ENCODE peak calls at places on chromosomes 2 and 18, in nine cellular contexts. D is fibroblast of lung, V is AG10803, S is fibroblast of the aortic adventitia, Y is cardiac muscle cell, Z is right lobe of liver, O is spleen, I is left ventricle myocardium inferior, B is WERI-Rb-1. G is an unnamed sample.

GRCh38 chr2:74472086-74472944 is at the start of gene MRPL53:
- DNase-seq in D (peak), V (peak), S (peak), Y (peak), Z (peak), O (peak), I (peak), B (peak), G (peak)

GRCh38 chr2:173588931-173589369 is 234.3 kb downstream of the CDCA7 start:
- DNase-seq in D (peak), V (no peak), S (no peak), Y (no peak), Z (no peak), O (no peak), I (no peak), B (no peak), G (no peak)

GRCh38 chr2:119324748-119325270 is 41.8 kb downstream of the C2orf76 start:
- DNase-seq in D (no peak), V (no peak), S (no peak), Y (no peak), Z (no peak), O (no peak), I (no peak), B (no peak), G (no peak)

GRCh38 chr18:48488388-48488850 is 50.4 kb upstream of the CTIF start:
- DNase-seq in D (peak), V (peak), S (peak), Y (peak), Z (peak), O (no peak), I (peak), B (no peak), G (peak)

GRCh38 chr2:234708717-234709116 is 211.8 kb upstream of the ARL4C start:
- DNase-seq in D (no peak), V (no peak), S (no peak), Y (no peak), Z (no peak), O (no peak), I (no peak), B (no peak), G (no peak)

GRCh38 chr18:27656167-27656778 is 471.2 kb upstream of the CHST9 start:
- DNase-seq in D (peak), V (no peak), S (no peak), Y (no peak), Z (no peak), O (no peak), I (no peak), B (no peak), G (no peak)

GRCh38 chr2:25972049-25972823 is 10.1 kb downstream of the KIF3C start:
- DNase-seq in D (peak), V (no peak), S (peak), Y (peak), Z (no peak), O (no peak), I (no peak), B (no peak), G (no peak)

GRCh38 chr2:206993964-206994363 is 54.6 kb downstream of the CPO start:
- DNase-seq in D (peak), V (peak), S (no peak), Y (no peak), Z (no peak), O (no peak), I (no peak), B (no peak), G (peak)

GRCh38 chr2:64737547-64737946 is 83.8 kb upstream of the SERTAD2 start:
- DNase-seq in D (peak), V (peak), S (no peak), Y (no peak), Z (no peak), O (no peak), I (no peak), B (no peak), G (no peak)

GRCh38 chr18:55907352-55908045 is 319.5 kb upstream of the TCF4 start:
- DNase-seq in D (peak), V (peak), S (peak), Y (peak), Z (no peak), O (no peak), I (peak), B (no peak), G (no peak)

GRCh38 chr18:10460414-10461018 is 6.1 kb downstream of the APCDD1 start:
- DNase-seq in D (no peak), V (no peak), S (no peak), Y (no peak), Z (no peak), O (no peak), I (no peak), B (no peak), G (no peak)

GRCh38 chr2:43273477-43273876 is 47.1 kb upstream of the ZFP36L2 start:
- DNase-seq in D (peak), V (no peak), S (peak), Y (peak), Z (no peak), O (no peak), I (no peak), B (no peak), G (no peak)

GRCh38 chr2:219533930-219534661 is 9.5 kb downstream of the CHPF start:
- DNase-seq in D (no peak), V (no peak), S (no peak), Y (no peak), Z (no peak), O (no peak), I (no peak), B (no peak), G (no peak)

GRCh38 chr2:121147766-121148165 is 137.2 kb downstream of the TFCP2L1 start:
- DNase-seq in D (peak), V (no peak), S (no peak), Y (no peak), Z (no peak), O (no peak), I (no peak), B (no peak), G (no peak)

GRCh38 chr2:121999273-121999672 is 243.8 kb downstream of the TSN start:
- DNase-seq in D (peak), V (peak), S (peak), Y (peak), Z (no peak), O (no peak), I (no peak), B (no peak), G (peak)

GRCh38 chr2:20762945-20763683 is 59.8 kb downstream of the LDAH start:
- DNase-seq in D (no peak), V (no peak), S (no peak), Y (no peak), Z (no peak), O (no peak), I (no peak), B (no peak), G (no peak)

GRCh38 chr2:217964658-217965161 is 38.1 kb downstream of the TNS1 start:
- DNase-seq in D (no peak), V (no peak), S (no peak), Y (no peak), Z (no peak), O (peak), I (no peak), B (peak), G (no peak)

GRCh38 chr2:136127356-136127755 is 9.4 kb upstream of the CXCR4 start:
- DNase-seq in D (no peak), V (no peak), S (no peak), Y (no peak), Z (no peak), O (no peak), I (no peak), B (no peak), G (no peak)

GRCh38 chr2:168874368-168875005 is 15.7 kb downstream of the SPC25 start:
- DNase-seq in D (no peak), V (no peak), S (no peak), Y (no peak), Z (no peak), O (no peak), I (no peak), B (no peak), G (no peak)

GRCh38 chr2:222756362-222756831 is 84.9 kb downstream of the MOGAT1 start:
- DNase-seq in D (no peak), V (no peak), S (no peak), Y (no peak), Z (no peak), O (no peak), I (no peak), B (no peak), G (no peak)

GRCh38 chr2:222760301-222760897 is 88.9 kb downstream of the MOGAT1 start:
- DNase-seq in D (no peak), V (no peak), S (no peak), Y (no peak), Z (no peak), O (no peak), I (no peak), B (no peak), G (no peak)

GRCh38 chr2:222756951-222757645 is 85.6 kb downstream of the MOGAT1 start:
- DNase-seq in D (peak), V (peak), S (peak), Y (peak), Z (no peak), O (no peak), I (no peak), B (no peak), G (peak)

GRCh38 chr2:222761888-222762287 is 90.4 kb downstream of the MOGAT1 start:
- DNase-seq in D (no peak), V (no peak), S (no peak), Y (no peak), Z (no peak), O (no peak), I (no peak), B (no peak), G (no peak)
- TF ChIP-seq CTCF in D (no peak), V (no peak), S (no peak), Y (no peak), Z (no peak), O (no peak), I (no peak), B (no peak), G (no peak)

DNA sequence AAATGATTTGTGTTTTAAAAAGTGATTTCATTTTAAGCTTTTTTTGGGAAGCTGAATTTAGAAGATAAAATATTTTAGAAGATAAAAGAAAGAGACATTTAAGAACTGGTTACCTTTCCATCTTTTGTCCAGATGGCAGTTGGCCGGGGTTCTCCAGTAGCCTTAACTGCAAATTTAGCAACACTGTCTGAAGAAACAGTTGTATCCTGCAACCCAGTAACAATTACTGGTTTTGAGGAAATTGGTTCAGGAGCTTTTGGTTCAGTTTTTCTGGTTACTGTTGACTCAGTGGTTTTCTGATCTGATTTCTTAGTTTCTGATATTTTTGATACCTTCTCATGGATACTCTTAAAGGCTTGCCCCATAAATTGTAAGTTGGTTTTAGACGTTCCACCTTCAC is 49.9 kb downstream of the PLEKHA3 start:
- DNase-seq in D (no peak), V (no peak), S (no peak), Y (no peak), Z (no peak), O (no peak), I (no peak), B (no peak), G (no peak)
- H3K4me3 ChIP-seq in D (no peak), V (no peak), S (no peak), Y (no peak), Z (no peak), O (no peak), I (no peak), B (no peak), G (no peak)

GRCh38 chr2:161044095-161044874 is 115.9 kb upstream of the TANK start:
- DNase-seq in D (no peak), V (peak), S (peak), Y (peak), Z (no peak), O (no peak), I (peak), B (no peak), G (peak)
- TF ChIP-seq CTCF in D (no peak), V (no peak), S (no peak), Y (no peak), Z (no peak), O (no peak), I (no peak), B (no peak), G (no peak)

GRCh38 chr2:84888401-84889276 is 7.8 kb upstream of the TRABD2A start:
- DNase-seq in D (peak), V (peak), S (peak), Y (peak), Z (no peak), O (no peak), I (no peak), B (no peak), G (peak)
- H3K4me3 ChIP-seq in D (peak), V (peak), S (peak), Y (no peak), Z (no peak), O (no peak), I (peak), B (no peak), G (peak)

GRCh38 chr2:172234716-172235661 is 132.3 kb upstream of the DLX2 start:
- DNase-seq in D (no peak), V (no peak), S (no peak), Y (no peak), Z (no peak), O (no peak), I (no peak), B (peak), G (no peak)
- TF ChIP-seq CTCF in D (no peak), V (no peak), S (no peak), Y (no peak), Z (no peak), O (no peak), I (no peak), B (no peak), G (no peak)

GRCh38 chr2:71275939-71276310 is 49.0 kb upstream of the PAIP2B start:
- DNase-seq in D (no peak), V (no peak), S (no peak), Y (no peak), Z (no peak), O (no peak), I (no peak), B (no peak), G (no peak)
- H3K4me3 ChIP-seq in D (no peak), V (peak), S (no peak), Y (no peak), Z (peak), O (peak), I (peak), B (peak), G (no peak)

DNA sequence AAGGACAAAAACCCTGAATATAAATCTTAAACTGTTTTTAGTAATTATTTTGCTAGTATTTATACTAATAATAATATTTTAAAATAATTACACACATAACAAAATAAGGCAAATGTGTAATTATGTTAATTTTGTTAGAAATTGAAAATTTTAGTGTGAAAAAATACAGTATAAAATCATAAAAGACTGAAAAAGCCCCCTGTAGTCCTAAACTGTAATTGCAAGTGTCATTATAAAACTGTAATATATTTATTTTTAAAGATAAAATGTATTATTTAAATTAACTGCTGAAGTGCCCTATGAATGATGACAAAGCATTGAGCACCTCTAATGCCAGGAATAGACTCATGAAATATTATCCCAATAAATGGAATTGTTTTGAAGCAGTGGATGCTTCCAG is 1117.7 kb downstream of the CBLN2 start:
- DNase-seq in D (no peak), V (no peak), S (peak), Y (no peak), Z (no peak), O (no peak), I (no peak), B (no peak), G (no peak)
- TF ChIP-seq CTCF in D (peak), V (no peak), S (peak), Y (peak), Z (no peak), O (no peak), I (no peak), B (no peak), G (no peak)